ENCODE peak calls at places on chromosomes 6 and 20, in five cellular contexts. D, I, E, T and U are unnamed samples.

GRCh38 chr6:12911387-12911960 is 194.9 kb downstream of the PHACTR1 start:
- DNase-seq in D (peak; percentile 53), I (no peak), E (no peak), T (no peak), U (no peak)

GRCh38 chr6:73657201-73657600 is 3.4 kb upstream of the SLC17A5 start:
- DNase-seq in D (no peak), I (no peak), E (no peak), T (no peak), U (no peak)

GRCh38 chr20:40961176-40961575 is 67.4 kb upstream of the TOP1 start:
- DNase-seq in D (no peak), I (no peak), E (no peak), T (peak; percentile 25), U (no peak)

GRCh38 chr6:155274106-155274505 is 10.3 kb downstream of the CLDN20 start:
- DNase-seq in D (peak; percentile 41), I (no peak), E (no peak), T (no peak), U (no peak)

GRCh38 chr6:80457044-80457933 is 350.8 kb downstream of the BCKDHB start:
- DNase-seq in D (peak; percentile 93), I (peak; percentile 44), E (no peak), T (peak; percentile 88), U (peak; percentile 86)

GRCh38 chr6:63677282-63677681 is 41.7 kb downstream of the PHF3 start:
- DNase-seq in D (no peak), I (no peak), E (no peak), T (no peak), U (no peak)

GRCh38 chr6:52499026-52499425 is 77.8 kb downstream of the TRAM2 start:
- DNase-seq in D (peak; percentile 54), I (no peak), E (no peak), T (no peak), U (no peak)

GRCh38 chr6:47252636-47253035 is 57.1 kb downstream of the TNFRSF21 start:
- DNase-seq in D (no peak), I (no peak), E (no peak), T (no peak), U (no peak)

GRCh38 chr6:145199961-145200360 is 535.4 kb downstream of the EPM2A start:
- DNase-seq in D (peak; percentile 27), I (no peak), E (no peak), T (no peak), U (no peak)

GRCh38 chr20:56460459-56460858 is 8.0 kb upstream of the RTF2 start:
- DNase-seq in D (no peak), I (no peak), E (peak; percentile 48), T (no peak), U (no peak)

GRCh38 chr6:108875161-108875555 is 26.9 kb downstream of the ARMC2 start:
- DNase-seq in D (no peak), I (no peak), E (no peak), T (no peak), U (no peak)

GRCh38 chr6:27651371-27651732 is 178.4 kb upstream of the ZNF184 start:
- DNase-seq in D (no peak), I (no peak), E (no peak), T (no peak), U (no peak)

GRCh38 chr20:32358883-32359632 is 927 bp downstream of the ASXL1 start:
- DNase-seq in D (no peak), I (peak; percentile 57), E (peak; percentile 72), T (peak; percentile 87), U (peak; percentile 83)

GRCh38 chr6:20153194-20153593 is 59.1 kb downstream of the MBOAT1 start:
- DNase-seq in D (no peak), I (no peak), E (no peak), T (no peak), U (no peak)

GRCh38 chr6:81696505-81696904 is 56.0 kb downstream of the TENT5A start:
- DNase-seq in D (no peak), I (no peak), E (no peak), T (no peak), U (no peak)

GRCh38 chr6:71529026-71529425 is 240.4 kb downstream of the OGFRL1 start:
- DNase-seq in D (no peak), I (no peak), E (no peak), T (no peak), U (no peak)

GRCh38 chr6:89952361-89952680 is 58.1 kb downstream of the GJA10 start:
- DNase-seq in D (no peak), I (no peak), E (no peak), T (no peak), U (no peak)

GRCh38 chr6:31769684-31770371 is 7.3 kb downstream of the VWA7 start:
- DNase-seq in D (peak; percentile 45), I (no peak), E (peak; percentile 70), T (peak; percentile 82), U (peak; percentile 83)

GRCh38 chr20:15992564-15992963 is 580.7 kb downstream of the KIF16B start:
- DNase-seq in D (no peak), I (no peak), E (no peak), T (no peak), U (no peak)

GRCh38 chr6:166627875-166628849 is 1.1 kb upstream of the RPS6KA2 start:
- DNase-seq in D (no peak), I (peak; percentile 52), E (peak; percentile 62), T (peak; percentile 83), U (peak; percentile 65)

GRCh38 chr20:59779656-59780380 is 153.6 kb downstream of the SYCP2 start:
- DNase-seq in D (no peak), I (no peak), E (no peak), T (no peak), U (no peak)

GRCh38 chr6:129637340-129638054 is 72.5 kb downstream of the ARHGAP18 start:
- DNase-seq in D (no peak), I (no peak), E (no peak), T (no peak), U (no peak)

GRCh38 chr6:43772571-43773049 is 2.6 kb downstream of the VEGFA start:
- DNase-seq in D (no peak), I (no peak), E (no peak), T (no peak), U (no peak)

GRCh38 chr6:127566119-127566518 is 10.9 kb upstream of the C6orf58 start:
- DNase-seq in D (no peak), I (no peak), E (no peak), T (no peak), U (no peak)

GRCh38 chr6:51480040-51480439 is 607.4 kb downstream of the PKHD1 start:
- DNase-seq in D (no peak), I (no peak), E (no peak), T (no peak), U (no peak)

GRCh38 chr6:36940027-36940426 is 14.5 kb upstream of the PI16 start:
- DNase-seq in D (no peak), I (no peak), E (no peak), T (no peak), U (no peak)

GRCh38 chr20:2103454-2104153 is 2.0 kb downstream of the STK35 start:
- DNase-seq in D (no peak), I (no peak), E (no peak), T (no peak), U (no peak)

GRCh38 chr20:18645851-18646250 is 58.0 kb downstream of the DTD1 start:
- DNase-seq in D (no peak), I (no peak), E (no peak), T (no peak), U (no peak)

GRCh38 chr20:19008497-19008896 is 194.9 kb downstream of the SCP2D1 start:
- DNase-seq in D (no peak), I (no peak), E (no peak), T (no peak), U (no peak)

GRCh38 chr20:37586078-37586477 is 58.4 kb upstream of the BLCAP start:
- DNase-seq in D (no peak), I (no peak), E (no peak), T (no peak), U (no peak)

GRCh38 chr6:42239333-42239732 is 21.7 kb upstream of the MRPS10 start:
- DNase-seq in D (no peak), I (no peak), E (no peak), T (no peak), U (no peak)

GRCh38 chr20:667351-668034 is 8.1 kb downstream of the SCRT2 start:
- DNase-seq in D (no peak), I (no peak), E (peak; percentile 22), T (no peak), U (peak; percentile 74)